ENCODE peak calls at places on chromosomes 6 and 20, in nine cellular contexts. A, I, V, P, N, O, X, L and C are unnamed samples.

GRCh38 chr20:51042064-51042463 is 19.2 kb upstream of the KCNG1 start:
- DNase-seq in A (no peak), I (no peak), V (no peak), P (no peak), N (no peak), O (no peak), X (no peak), L (no peak), C (no peak)

GRCh38 chr6:98308564-98308963 is 525.8 kb upstream of the POU3F2 start:
- DNase-seq in A (no peak), I (no peak), V (no peak), P (no peak), N (no peak), O (no peak), X (no peak), L (no peak), C (no peak)

GRCh38 chr6:116385911-116386310 is 15.2 kb downstream of the DSE start:
- DNase-seq in A (no peak), I (no peak), V (no peak), P (no peak), N (no peak), O (no peak), X (no peak), L (no peak), C (peak; percentile 38)

GRCh38 chr6:89412071-89413005 is at the start of gene RRAGD:
- DNase-seq in A (peak; percentile 75), I (peak; percentile 40), V (peak; percentile 61), P (no peak), N (peak; percentile 61), O (peak; percentile 76), X (peak; percentile 45), L (peak; percentile 88), C (no peak)

GRCh38 chr20:4038676-4039075 is 23.3 kb upstream of the RNF24 start:
- DNase-seq in A (no peak), I (no peak), V (no peak), P (no peak), N (no peak), O (no peak), X (no peak), L (no peak), C (no peak)

GRCh38 chr20:33837096-33837830 is 26.1 kb downstream of the CHMP4B start:
- DNase-seq in A (no peak), I (no peak), V (no peak), P (no peak), N (no peak), O (no peak), X (no peak), L (no peak), C (no peak)

GRCh38 chr20:1851396-1851795 is 43.8 kb upstream of the SIRPA start:
- DNase-seq in A (no peak), I (no peak), V (no peak), P (no peak), N (no peak), O (no peak), X (no peak), L (no peak), C (no peak)

GRCh38 chr20:36091561-36092423 is 62.7 kb upstream of the EPB41L1 start:
- DNase-seq in A (no peak), I (no peak), V (no peak), P (no peak), N (no peak), O (peak; percentile 62), X (no peak), L (no peak), C (no peak)

GRCh38 chr6:54115966-54116365 is 4.7 kb downstream of the MLIP start:
- DNase-seq in A (no peak), I (no peak), V (no peak), P (no peak), N (no peak), O (no peak), X (no peak), L (no peak), C (no peak)

GRCh38 chr6:155050311-155050710 is 55.2 kb downstream of the TIAM2 start:
- DNase-seq in A (no peak), I (peak; percentile 13), V (no peak), P (peak; percentile 18), N (no peak), O (no peak), X (no peak), L (no peak), C (no peak)

GRCh38 chr6:16633961-16634360 is 127.3 kb downstream of the ATXN1 start:
- DNase-seq in A (no peak), I (no peak), V (peak; percentile 74), P (no peak), N (no peak), O (no peak), X (no peak), L (no peak), C (no peak)

GRCh38 chr20:16505894-16506293 is 67.4 kb downstream of the KIF16B start:
- DNase-seq in A (no peak), I (no peak), V (no peak), P (no peak), N (no peak), O (no peak), X (no peak), L (no peak), C (no peak)

GRCh38 chr6:112595841-112596240 is 248.7 kb downstream of the RFPL4B start:
- DNase-seq in A (no peak), I (no peak), V (no peak), P (no peak), N (no peak), O (no peak), X (no peak), L (no peak), C (no peak)

GRCh38 chr6:67131827-67132226 is 1424.8 kb upstream of the EYS start:
- DNase-seq in A (no peak), I (no peak), V (no peak), P (no peak), N (no peak), O (no peak), X (no peak), L (no peak), C (peak; percentile 32)

GRCh38 chr6:56840467-56841371 is 114.2 kb upstream of the BEND6 start:
- DNase-seq in A (no peak), I (no peak), V (no peak), P (no peak), N (no peak), O (no peak), X (peak; percentile 39), L (no peak), C (peak; percentile 73)

GRCh38 chr6:8230357-8230756 is 128.0 kb upstream of the EEF1E1 start:
- DNase-seq in A (no peak), I (no peak), V (no peak), P (no peak), N (no peak), O (no peak), X (no peak), L (no peak), C (no peak)

GRCh38 chr20:33263784-33264183 is 19.2 kb upstream of the BPIFB1 start:
- DNase-seq in A (no peak), I (no peak), V (no peak), P (no peak), N (no peak), O (no peak), X (no peak), L (no peak), C (no peak)

GRCh38 chr20:38649275-38649891 is 47.8 kb downstream of the ARHGAP40 start:
- DNase-seq in A (no peak), I (no peak), V (no peak), P (no peak), N (no peak), O (peak; percentile 70), X (no peak), L (no peak), C (peak; percentile 27)

GRCh38 chr6:140041571-140042332 is 667.3 kb upstream of the CITED2 start:
- DNase-seq in A (no peak), I (no peak), V (no peak), P (no peak), N (no peak), O (no peak), X (peak; percentile 10), L (no peak), C (peak; percentile 42)

GRCh38 chr6:79494841-79495240 is 42.4 kb downstream of the LCA5 start:
- DNase-seq in A (peak; percentile 27), I (no peak), V (no peak), P (no peak), N (no peak), O (peak; percentile 52), X (no peak), L (no peak), C (no peak)

GRCh38 chr20:59159091-59159821 is 4.4 kb upstream of the ZNF831 start:
- DNase-seq in A (peak; percentile 65), I (peak; percentile 88), V (no peak), P (no peak), N (peak; percentile 86), O (no peak), X (no peak), L (no peak), C (no peak)

GRCh38 chr20:58268421-58268821 is 40.0 kb upstream of the ANKRD60 start:
- DNase-seq in A (no peak), I (no peak), V (no peak), P (no peak), N (no peak), O (no peak), X (no peak), L (no peak), C (no peak)